ENCODE peak calls at places on chromosomes 3 and 15, in five cellular contexts. H is stimulated activated naive CD8-positive, alpha-beta T cell treated with anti-CD3 and anti-CD28 coated beads, Interleukin-15, Interleukin-2, amounts not matched to agents 100 U/mL and 50 U/mL, for 24 hours; J is pons; Q is GM20000; I is AG10803. V is an unnamed sample.

GRCh38 chr3:98982336-98982735 is 80.8 kb upstream of the DCBLD2 start:
- DNase-seq in I (no peak), H (no peak), J (peak), Q (no peak), V (no peak)

GRCh38 chr3:140816372-140816771 is 125.3 kb upstream of the SLC25A36 start:
- DNase-seq in Q (peak), H (no peak), J (no peak), I (no peak), V (no peak)

GRCh38 chr3:189324538-189325138 is 152.9 kb downstream of the TPRG1 start:
- DNase-seq in J (peak), I (peak), Q (peak), H (peak), V (no peak)

GRCh38 chr3:37072892-37073291 is 79.6 kb downstream of the MLH1 start:
- DNase-seq in J (no peak), I (peak), Q (no peak), H (peak), V (no peak)

GRCh38 chr3:112561085-112561692 is 573 bp downstream of the ATG3 start:
- DNase-seq in I (peak), J (peak), H (peak), Q (peak), V (peak)

GRCh38 chr3:62229201-62229600 is 144.1 kb downstream of the FEZF2 start:
- DNase-seq in Q (no peak), H (no peak), J (peak), I (no peak), V (no peak)

GRCh38 chr3:158244274-158244673 is 134.4 kb downstream of the RSRC1 start:
- DNase-seq in I (peak), H (no peak), Q (no peak), J (no peak), V (no peak)

GRCh38 chr15:63473999-63474809 is 30.2 kb upstream of the USP3 start:
- DNase-seq in I (peak), Q (peak), H (peak), J (no peak), V (no peak)

GRCh38 chr15:62719316-62719715 is 323.2 kb upstream of the TPM1 start:
- DNase-seq in I (peak), H (no peak), J (no peak), Q (no peak), V (no peak)

GRCh38 chr15:100307241-100307855 is 34.4 kb downstream of the ADAMTS17 start:
- DNase-seq in Q (no peak), J (no peak), I (no peak), H (no peak), V (no peak)

GRCh38 chr3:71658131-71658530 is 67.1 kb downstream of the EIF4E3 start:
- DNase-seq in I (peak), J (peak), Q (no peak), H (peak), V (peak)

GRCh38 chr3:185648396-185648795 is 62.3 kb downstream of the SENP2 start:
- DNase-seq in H (no peak), J (no peak), Q (no peak), I (no peak), V (no peak)

GRCh38 chr15:36858423-36858822 is 241.9 kb downstream of the MEIS2 start:
- DNase-seq in Q (no peak), J (no peak), I (no peak), H (no peak), V (no peak)

GRCh38 chr3:134485075-134485536 is 679 bp downstream of the ANAPC13 start:
- DNase-seq in I (peak), J (peak), H (peak), Q (peak), V (no peak)

V was measured in Right ventricle myocardium superior.